ENCODE peak calls at places on chromosomes 5 and 9, in five cellular contexts. L is PC-9, H is dorsolateral prefrontal cortex, Q is tibial artery, V is breast epithelium. A is an unnamed sample.

GRCh38 chr9:137456061-137456863 is 2.9 kb downstream of the NSMF start:
- DNase-seq in V (no peak), Q (peak), L (no peak), H (peak), A (no peak)

GRCh38 chr5:139862313-139862712 is 66.7 kb downstream of the PSD2 start:
- DNase-seq in Q (no peak), V (no peak), H (no peak), L (no peak), A (no peak)

GRCh38 chr5:55593115-55593472 is 58.3 kb upstream of the PLPP1 start:
- DNase-seq in V (no peak), H (no peak), Q (no peak), L (no peak), A (no peak)

GRCh38 chr9:96556701-96557461 is 62.8 kb downstream of the CDC14B start:
- DNase-seq in Q (peak), L (no peak), H (peak), V (no peak), A (no peak)

GRCh38 chr5:146588331-146588730 is 72.3 kb upstream of the GPR151 start:
- DNase-seq in V (no peak), H (no peak), Q (no peak), L (no peak), A (no peak)

GRCh38 chr5:5188377-5189020 is 48.4 kb downstream of the ADAMTS16 start:
- DNase-seq in V (no peak), Q (no peak), L (no peak), H (no peak), A (peak)

GRCh38 chr9:91241909-91242308 is 119.8 kb downstream of the AUH start:
- DNase-seq in V (no peak), Q (no peak), L (no peak), H (no peak), A (peak)

GRCh38 chr9:316382-316965 is 101.8 kb downstream of the DOCK8 start:
- DNase-seq in V (no peak), H (no peak), Q (no peak), L (no peak), A (no peak)

GRCh38 chr5:83470920-83471404 is 582 bp upstream of the VCAN start:
- DNase-seq in L (no peak), V (no peak), H (no peak), Q (no peak), A (no peak)

GRCh38 chr5:57859626-57860025 is 377.0 kb upstream of the ACTBL2 start:
- DNase-seq in Q (no peak), L (no peak), V (no peak), H (no peak), A (no peak)

GRCh38 chr9:124218438-124219289 is 39.1 kb upstream of the NEK6 start:
- DNase-seq in Q (peak), L (peak), V (peak), H (peak), A (peak)

GRCh38 chr5:164663223-164663989 is 1158.0 kb downstream of the MAT2B start:
- DNase-seq in L (no peak), H (no peak), Q (no peak), V (no peak), A (no peak)

GRCh38 chr5:121967187-121967586 is 5.4 kb downstream of the SRFBP1 start:
- DNase-seq in H (no peak), V (no peak), L (no peak), Q (no peak), A (no peak)

GRCh38 chr9:122374885-122375420 is 4.1 kb downstream of the PTGS1 start:
- DNase-seq in Q (peak), V (peak), L (no peak), H (no peak), A (peak)

GRCh38 chr9:90095682-90096081 is 490.9 kb downstream of the GADD45G start:
- DNase-seq in L (no peak), V (no peak), H (peak), Q (no peak), A (peak)

GRCh38 chr9:72365525-72366256 is 683 bp upstream of the ZFAND5 start:
- DNase-seq in V (peak), H (peak), L (peak), Q (peak), A (peak)

GRCh38 chr5:121981254-121981653 is 19.5 kb downstream of the SRFBP1 start:
- DNase-seq in L (no peak), H (no peak), V (no peak), Q (no peak), A (no peak)

GRCh38 chr5:98807806-98808205 is 34.3 kb downstream of the RGMB start:
- DNase-seq in L (no peak), V (no peak), H (no peak), Q (no peak), A (no peak)

GRCh38 chr5:137296213-137296702 is 202.9 kb downstream of the SPOCK1 start:
- DNase-seq in L (no peak), H (no peak), V (no peak), Q (no peak), A (no peak)

GRCh38 chr9:133536080-133536479 is 1.6 kb downstream of the ADAMTSL2 start:
- DNase-seq in L (no peak), Q (no peak), H (no peak), V (no peak), A (no peak)

GRCh38 chr5:34656001-34656699 is at the start of gene RAI14:
- DNase-seq in V (peak), Q (peak), H (peak), L (peak), A (peak)

GRCh38 chr9:84153885-84154284 is 173.3 kb downstream of the RMI1 start:
- DNase-seq in H (no peak), L (no peak), Q (no peak), V (no peak), A (no peak)

GRCh38 chr5:98651715-98652114 is 121.7 kb upstream of the RGMB start:
- DNase-seq in H (no peak), Q (no peak), L (no peak), V (no peak), A (no peak)

GRCh38 chr9:101737705-101738565 is 512 bp downstream of the GRIN3A start:
- DNase-seq in H (peak), V (no peak), L (no peak), Q (no peak), A (peak)

GRCh38 chr9:127741831-127742434 is 6.8 kb upstream of the TOR2A start:
- DNase-seq in H (peak), V (no peak), L (peak), Q (no peak), A (peak)

GRCh38 chr5:118614701-118615475 is 373.5 kb downstream of the DTWD2 start:
- DNase-seq in L (no peak), Q (no peak), H (no peak), V (no peak), A (no peak)

GRCh38 chr9:33835625-33836260 is 18.8 kb downstream of the UBE2R2 start:
- DNase-seq in L (no peak), Q (no peak), H (no peak), V (no peak), A (no peak)

GRCh38 chr5:131589510-131590348 is 45.3 kb downstream of the RAPGEF6 start:
- DNase-seq in V (no peak), H (no peak), L (peak), Q (no peak), A (no peak)

GRCh38 chr9:93948456-93949072 is 6.6 kb downstream of the BARX1 start:
- DNase-seq in Q (no peak), V (no peak), L (no peak), H (no peak), A (no peak)

GRCh38 chr9:68964765-68965164 is 49.1 kb downstream of the PRKACG start:
- DNase-seq in Q (no peak), H (no peak), L (no peak), V (no peak), A (no peak)

GRCh38 chr5:83955916-83956315 is 235.3 kb upstream of the HAPLN1 start:
- DNase-seq in H (no peak), V (no peak), Q (no peak), L (no peak), A (no peak)

GRCh38 chr5:140926903-140927573 is 939 bp downstream of the PCDHAC1 start:
- DNase-seq in V (no peak), Q (no peak), L (no peak), H (no peak), A (peak)

GRCh38 chr9:108549184-108549583 is 306.6 kb downstream of the ACTL7B start:
- DNase-seq in Q (no peak), H (no peak), L (peak), V (no peak), A (no peak)

GRCh38 chr9:76927540-76928240 is 21.8 kb upstream of the PRUNE2 start:
- DNase-seq in H (no peak), L (no peak), Q (no peak), V (no peak), A (no peak)

GRCh38 chr5:156640751-156641241 is 209.3 kb upstream of the PPP1R2B start:
- DNase-seq in Q (no peak), H (no peak), L (no peak), V (no peak), A (no peak)

DNA sequence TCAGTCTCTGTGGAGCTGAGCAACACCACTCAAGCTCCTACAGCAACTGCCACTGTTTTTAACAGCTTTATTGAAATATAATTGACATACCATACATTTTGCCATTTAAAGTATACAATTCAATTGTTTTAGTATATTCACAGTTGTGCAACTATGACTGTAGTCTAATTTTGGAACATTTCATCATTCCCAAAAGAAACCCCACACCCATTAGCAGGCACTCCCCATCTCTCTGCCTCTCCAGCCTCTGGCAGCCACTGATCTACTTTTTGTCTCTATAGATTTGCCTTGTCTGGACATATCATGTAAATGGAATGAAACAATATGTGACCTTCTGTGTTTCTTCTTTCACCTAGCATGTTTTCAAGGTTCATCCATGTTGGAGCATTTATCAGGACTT is 43.5 kb downstream of the RUSC2 start:
- DNase-seq in Q (no peak), L (no peak), V (no peak), H (no peak), A (no peak)
- H3K27ac ChIP-seq in Q (no peak), L (no peak), V (no peak), H (no peak), A (no peak)

DNA sequence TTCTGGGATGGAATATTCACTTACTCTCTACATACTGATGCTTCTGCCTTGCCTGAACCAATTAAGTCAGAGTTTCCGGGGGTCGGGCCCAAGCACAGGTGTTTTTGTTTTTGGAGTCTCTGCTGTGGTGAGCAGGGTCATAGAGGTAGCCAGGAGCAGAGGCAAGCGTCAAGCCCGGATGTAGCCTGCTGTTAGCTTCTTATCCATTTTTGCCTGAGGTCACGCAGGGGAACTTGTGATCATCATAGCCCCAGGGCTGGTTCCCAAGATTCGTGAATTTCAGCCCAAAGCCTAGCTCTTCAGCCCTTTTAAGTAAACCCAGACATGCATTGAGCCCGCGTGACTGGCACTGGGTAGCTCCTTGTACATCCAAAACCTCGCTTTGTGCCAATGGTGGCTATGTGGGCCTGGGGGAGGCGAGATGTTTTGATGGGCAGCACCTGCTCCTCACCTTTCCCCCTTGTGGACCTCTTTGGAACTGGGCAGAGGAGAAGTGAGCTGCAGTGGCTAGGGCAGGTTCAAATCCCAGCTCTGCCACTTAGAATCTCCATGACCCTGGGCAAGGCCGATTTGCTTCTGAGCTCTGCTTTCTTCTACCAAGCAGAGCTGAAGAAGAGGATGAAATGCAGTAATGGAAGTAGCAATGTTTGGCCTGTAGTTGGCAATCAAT is 33.7 kb downstream of the FGF18 start:
- DNase-seq in H (no peak), V (no peak), L (no peak), Q (no peak), A (no peak)
- TF ChIP-seq CTCF in H (no peak), V (no peak), L (no peak), Q (no peak), A (no peak)

DNA sequence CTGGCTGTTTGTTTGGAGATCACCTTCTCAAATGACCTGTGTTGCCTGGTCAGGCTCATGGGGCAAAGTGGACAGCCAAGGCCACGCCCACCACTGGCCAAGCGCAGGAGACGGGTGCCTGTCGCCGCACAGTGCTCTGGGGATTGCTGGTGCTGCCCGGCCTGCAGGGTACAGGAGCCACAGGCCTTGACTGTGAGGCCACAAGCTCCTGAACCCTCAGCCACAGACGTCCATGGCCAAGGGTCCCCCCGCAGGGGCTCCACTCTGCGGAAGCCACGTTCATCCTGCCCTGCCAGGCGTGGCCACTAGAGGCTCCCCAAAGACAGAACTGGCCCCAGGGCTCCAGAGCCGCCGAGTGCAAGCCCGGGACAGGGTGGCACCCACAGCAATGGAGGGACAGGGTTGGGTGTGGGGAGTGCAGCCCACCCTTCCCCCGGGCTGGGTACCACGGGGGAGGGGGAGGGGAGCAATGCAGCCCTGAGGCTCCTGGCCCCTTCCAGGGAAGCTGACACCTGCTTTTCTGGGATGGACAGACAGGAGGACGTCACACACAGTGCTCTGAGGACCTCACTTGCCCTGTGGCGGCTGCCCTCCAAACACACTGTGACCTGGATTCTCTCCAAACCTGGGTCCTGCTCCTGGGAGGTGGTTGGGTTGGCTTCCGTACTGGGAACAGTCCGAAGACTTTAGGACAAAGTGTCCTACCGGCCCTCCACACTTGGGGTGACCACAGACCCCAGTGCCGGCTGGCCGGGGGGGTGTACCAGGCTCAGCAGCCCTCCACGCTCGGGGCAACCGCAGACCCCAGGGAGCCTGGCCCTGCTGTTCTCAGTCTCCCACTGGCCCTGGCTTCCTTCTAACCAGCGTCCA is 21.5 kb downstream of the TPPP start:
- DNase-seq in H (peak), V (peak), Q (peak), L (peak), A (peak)
- H3K4me3 ChIP-seq in H (peak), V (peak), Q (no peak), L (peak), A (no peak)

DNA sequence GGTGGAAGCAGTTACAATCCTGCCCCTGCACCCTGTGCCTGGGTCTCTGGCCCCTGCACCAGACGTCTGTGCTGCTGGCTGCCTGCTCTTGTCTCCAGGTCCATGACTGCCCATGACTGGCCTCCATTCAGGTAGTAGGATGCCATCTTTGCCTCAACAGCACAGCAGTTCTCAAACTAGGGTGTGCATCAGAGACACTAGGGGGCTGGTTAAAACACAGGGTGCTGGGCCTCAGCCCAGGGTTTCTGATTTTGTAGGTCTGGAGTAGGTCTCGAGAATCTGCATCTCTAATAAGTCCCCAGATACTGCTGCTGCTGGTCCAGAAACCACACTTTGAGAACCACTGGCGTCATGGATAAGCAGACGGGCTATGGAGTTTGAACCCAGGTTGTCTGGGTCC is 24.0 kb downstream of the COL15A1 start:
- DNase-seq in Q (peak), H (no peak), V (no peak), L (no peak), A (no peak)
- H3K27ac ChIP-seq in Q (peak), H (no peak), V (no peak), L (no peak), A (no peak)

DNA sequence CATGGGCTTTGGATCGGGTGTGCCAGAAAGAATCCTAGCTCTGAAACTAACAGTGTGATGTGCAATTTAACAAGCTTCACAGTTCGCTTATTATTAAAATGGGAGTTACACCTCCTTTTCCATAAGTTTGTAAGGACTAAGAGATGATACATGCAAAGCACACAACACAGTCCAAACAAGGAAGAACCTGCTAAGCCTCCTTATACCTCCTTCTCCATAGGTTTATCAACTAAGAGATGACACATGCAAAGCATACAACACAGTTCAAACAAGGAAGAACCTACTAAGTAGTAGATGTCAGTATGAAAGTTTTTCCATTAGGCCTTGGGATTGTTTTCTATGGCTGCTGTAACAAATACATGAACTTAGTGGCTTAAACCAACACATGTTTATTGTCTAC is 215.9 kb downstream of the DCP2 start:
- DNase-seq in Q (no peak), L (no peak), V (no peak), H (no peak), A (no peak)
- TF ChIP-seq CTCF in Q (no peak), L (no peak), V (no peak), H (no peak), A (no peak)

DNA sequence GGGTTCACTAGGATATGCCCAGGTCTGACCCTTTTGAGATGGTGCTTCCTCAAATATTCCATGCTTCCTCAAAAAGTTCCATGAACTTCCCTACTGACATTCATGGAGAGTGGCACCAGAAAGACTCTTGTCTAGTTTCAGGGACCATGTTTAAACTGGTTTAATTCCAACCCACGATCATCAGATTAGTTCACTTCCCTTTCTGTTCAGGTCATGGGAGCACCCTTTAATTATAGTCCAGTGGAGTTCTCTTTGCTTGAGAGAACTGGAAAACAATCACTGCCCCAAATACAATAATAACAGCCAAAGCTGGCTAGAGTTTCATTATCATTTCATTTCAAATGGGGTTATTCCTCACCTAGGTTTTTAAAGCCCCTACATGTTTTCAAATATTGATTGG is 9.7 kb upstream of the ERBIN start:
- DNase-seq in V (no peak), Q (no peak), L (no peak), H (no peak), A (no peak)
- H3K4me3 ChIP-seq in V (no peak), Q (no peak), L (no peak), H (no peak), A (no peak)

GRCh38 chr9:92508018-92508417 is 25.7 kb upstream of the ASPN start:
- DNase-seq in Q (peak), H (no peak), V (no peak), L (no peak), A (no peak)
- H3K27ac ChIP-seq in Q (peak), H (peak), V (no peak), L (peak), A (no peak)

GRCh38 chr9:126688617-126689016 is 74.9 kb downstream of the LMX1B start:
- DNase-seq in Q (no peak), V (no peak), L (no peak), H (no peak), A (no peak)
- TF ChIP-seq CTCF in Q (no peak), V (no peak), L (no peak), H (no peak), A (no peak)

A was measured in body of pancreas.